ENCODE peak calls at places on chromosomes 16 and 17, in four cellular contexts. One of them, this sample, is unnamed.

GRCh38 chr17:57940217-57940616 is 15.0 kb downstream of the CUEDC1 start:
- DNase-seq in lung microvascular endothelial cell: no peak
- DNase-seq in fibroblast of pulmonary artery: no peak
- DNase-seq in fibroblast of gingiva: no peak
- DNase-seq in this sample: peak; percentile 47

GRCh38 chr17:32259596-32259995 is 6.0 kb upstream of the RHBDL3 start:
- DNase-seq in lung microvascular endothelial cell: peak; percentile 47
- DNase-seq in fibroblast of pulmonary artery: peak; percentile 58
- DNase-seq in fibroblast of gingiva: peak; percentile 35
- DNase-seq in this sample: no peak

GRCh38 chr17:9233271-9233599 is 211.9 kb downstream of the NTN1 start:
- DNase-seq in lung microvascular endothelial cell: no peak
- DNase-seq in fibroblast of pulmonary artery: no peak
- DNase-seq in fibroblast of gingiva: no peak
- DNase-seq in this sample: no peak

GRCh38 chr16:51834131-51834530 is 683.1 kb upstream of the SALL1 start:
- DNase-seq in lung microvascular endothelial cell: no peak
- DNase-seq in fibroblast of pulmonary artery: peak; percentile 35
- DNase-seq in fibroblast of gingiva: no peak
- DNase-seq in this sample: no peak

GRCh38 chr17:44396946-44397345 is 7.5 kb upstream of the ITGA2B start:
- DNase-seq in lung microvascular endothelial cell: no peak
- DNase-seq in fibroblast of pulmonary artery: no peak
- DNase-seq in fibroblast of gingiva: no peak
- DNase-seq in this sample: no peak

GRCh38 chr16:84513111-84514065 is 8.9 kb upstream of the MEAK7 start:
- DNase-seq in lung microvascular endothelial cell: no peak
- DNase-seq in fibroblast of pulmonary artery: peak; percentile 29
- DNase-seq in fibroblast of gingiva: no peak
- DNase-seq in this sample: no peak

GRCh38 chr16:4580245-4580644 is 24.1 kb downstream of the C16orf96 start:
- DNase-seq in lung microvascular endothelial cell: no peak
- DNase-seq in fibroblast of pulmonary artery: peak; percentile 10
- DNase-seq in fibroblast of gingiva: no peak
- DNase-seq in this sample: no peak

GRCh38 chr17:29622337-29623282 is at the start of gene CORO6:
- DNase-seq in lung microvascular endothelial cell: peak; percentile 39
- DNase-seq in fibroblast of pulmonary artery: peak; percentile 48
- DNase-seq in fibroblast of gingiva: peak; percentile 39
- DNase-seq in this sample: peak; percentile 90

GRCh38 chr16:69055003-69055402 is 50.5 kb upstream of the HAS3 start:
- DNase-seq in lung microvascular endothelial cell: no peak
- DNase-seq in fibroblast of pulmonary artery: no peak
- DNase-seq in fibroblast of gingiva: no peak
- DNase-seq in this sample: no peak

GRCh38 chr16:8543258-8543657 is 47.1 kb downstream of the TMEM114 start:
- DNase-seq in lung microvascular endothelial cell: no peak
- DNase-seq in fibroblast of pulmonary artery: no peak
- DNase-seq in fibroblast of gingiva: no peak
- DNase-seq in this sample: no peak

GRCh38 chr17:66611397-66611796 is 223.5 kb upstream of the CACNG5 start:
- DNase-seq in lung microvascular endothelial cell: no peak
- DNase-seq in fibroblast of pulmonary artery: no peak
- DNase-seq in fibroblast of gingiva: no peak
- DNase-seq in this sample: no peak

GRCh38 chr16:4746991-4747574 is 12.7 kb downstream of the DNAAF8 start:
- DNase-seq in lung microvascular endothelial cell: no peak
- DNase-seq in fibroblast of pulmonary artery: peak; percentile 15
- DNase-seq in fibroblast of gingiva: peak; percentile 77
- DNase-seq in this sample: no peak

GRCh38 chr17:77495575-77495974 is 354.8 kb downstream of the SEC14L1 start:
- DNase-seq in lung microvascular endothelial cell: no peak
- DNase-seq in fibroblast of pulmonary artery: no peak
- DNase-seq in fibroblast of gingiva: no peak
- DNase-seq in this sample: no peak

GRCh38 chr16:23597003-23597756 is 1.1 kb upstream of the NDUFAB1 start:
- DNase-seq in lung microvascular endothelial cell: peak; percentile 25
- DNase-seq in fibroblast of pulmonary artery: peak; percentile 18
- DNase-seq in fibroblast of gingiva: no peak
- DNase-seq in this sample: peak; percentile 26

GRCh38 chr17:1077536-1078061 is 80.7 kb downstream of the TIMM22 start:
- DNase-seq in lung microvascular endothelial cell: no peak
- DNase-seq in fibroblast of pulmonary artery: no peak
- DNase-seq in fibroblast of gingiva: no peak
- DNase-seq in this sample: no peak

GRCh38 chr17:1050996-1051925 is 54.3 kb downstream of the TIMM22 start:
- DNase-seq in lung microvascular endothelial cell: no peak
- DNase-seq in fibroblast of pulmonary artery: no peak
- DNase-seq in fibroblast of gingiva: no peak
- DNase-seq in this sample: no peak

GRCh38 chr17:19703776-19704371 is 12.5 kb downstream of the SLC47A2 start:
- DNase-seq in lung microvascular endothelial cell: no peak
- DNase-seq in fibroblast of pulmonary artery: no peak
- DNase-seq in fibroblast of gingiva: no peak
- DNase-seq in this sample: no peak

GRCh38 chr17:2190014-2190413 is 113.6 kb downstream of the SMG6 start:
- DNase-seq in lung microvascular endothelial cell: peak; percentile 49
- DNase-seq in fibroblast of pulmonary artery: peak; percentile 74
- DNase-seq in fibroblast of gingiva: peak; percentile 25
- DNase-seq in this sample: no peak

GRCh38 chr17:38881600-38882191 is 11.8 kb downstream of the LASP1 start:
- DNase-seq in lung microvascular endothelial cell: peak; percentile 57
- DNase-seq in fibroblast of pulmonary artery: peak; percentile 90
- DNase-seq in fibroblast of gingiva: no peak
- DNase-seq in this sample: no peak

GRCh38 chr16:77913738-77914263 is 108.5 kb upstream of the CLEC3A start:
- DNase-seq in lung microvascular endothelial cell: no peak
- DNase-seq in fibroblast of pulmonary artery: no peak
- DNase-seq in fibroblast of gingiva: no peak
- DNase-seq in this sample: no peak

GRCh38 chr16:66695474-66695934 is 1.0 kb downstream of the CMTM4 start:
- DNase-seq in lung microvascular endothelial cell: no peak
- DNase-seq in fibroblast of pulmonary artery: no peak
- DNase-seq in fibroblast of gingiva: no peak
- DNase-seq in this sample: no peak

GRCh38 chr16:79784007-79784406 is 183.5 kb upstream of the MAF start:
- DNase-seq in lung microvascular endothelial cell: no peak
- DNase-seq in fibroblast of pulmonary artery: no peak
- DNase-seq in fibroblast of gingiva: peak; percentile 4
- DNase-seq in this sample: no peak

GRCh38 chr17:75850928-75851692 is 4.0 kb downstream of the WBP2 start:
- DNase-seq in lung microvascular endothelial cell: no peak
- DNase-seq in fibroblast of pulmonary artery: no peak
- DNase-seq in fibroblast of gingiva: peak; percentile 69
- DNase-seq in this sample: no peak

GRCh38 chr17:1180434-1180742 is 607 bp upstream of the ABR start:
- DNase-seq in lung microvascular endothelial cell: no peak
- DNase-seq in fibroblast of pulmonary artery: no peak
- DNase-seq in fibroblast of gingiva: no peak
- DNase-seq in this sample: no peak

GRCh38 chr16:29745126-29745852 is 501 bp downstream of the C16orf54 start:
- DNase-seq in lung microvascular endothelial cell: no peak
- DNase-seq in fibroblast of pulmonary artery: no peak
- DNase-seq in fibroblast of gingiva: no peak
- DNase-seq in this sample: peak; percentile 29

GRCh38 chr16:81625544-81626152 is 153.4 kb upstream of the PLCG2 start:
- DNase-seq in lung microvascular endothelial cell: peak; percentile 95
- DNase-seq in fibroblast of pulmonary artery: peak; percentile 49
- DNase-seq in fibroblast of gingiva: peak; percentile 13
- DNase-seq in this sample: no peak

GRCh38 chr17:17750881-17751280 is 69.6 kb downstream of the RAI1 start:
- DNase-seq in lung microvascular endothelial cell: no peak
- DNase-seq in fibroblast of pulmonary artery: no peak
- DNase-seq in fibroblast of gingiva: no peak
- DNase-seq in this sample: no peak

GRCh38 chr16:87003414-87003755 is 313.8 kb downstream of the C16orf95 start:
- DNase-seq in lung microvascular endothelial cell: no peak
- DNase-seq in fibroblast of pulmonary artery: no peak
- DNase-seq in fibroblast of gingiva: no peak
- DNase-seq in this sample: no peak

GRCh38 chr16:23595246-23595950 is 718 bp downstream of the NDUFAB1 start:
- DNase-seq in lung microvascular endothelial cell: peak; percentile 21
- DNase-seq in fibroblast of pulmonary artery: peak; percentile 6
- DNase-seq in fibroblast of gingiva: no peak
- DNase-seq in this sample: no peak

GRCh38 chr17:5580974-5581373 is 3.3 kb downstream of the NLRP1 start:
- DNase-seq in lung microvascular endothelial cell: no peak
- DNase-seq in fibroblast of pulmonary artery: no peak
- DNase-seq in fibroblast of gingiva: no peak
- DNase-seq in this sample: no peak

GRCh38 chr16:15777533-15778203 is 79.2 kb downstream of the MYH11 start:
- DNase-seq in lung microvascular endothelial cell: peak; percentile 44
- DNase-seq in fibroblast of pulmonary artery: peak; percentile 74
- DNase-seq in fibroblast of gingiva: peak; percentile 39
- DNase-seq in this sample: peak; percentile 69

GRCh38 chr16:50494501-50495491 is 53.4 kb upstream of the NKD1 start:
- DNase-seq in lung microvascular endothelial cell: no peak
- DNase-seq in fibroblast of pulmonary artery: no peak
- DNase-seq in fibroblast of gingiva: no peak
- DNase-seq in this sample: no peak